ENCODE peak calls at places on chromosomes 11 and 22, in seven cellular contexts. S is T1000; C is activated T-cell treated with anti-CD3 and anti-CD28 coated beads for 48 hours; E is aorta; G is HCT116; O is NCI-H1092 treated with DMSO at 0.1 percent for 48 hours; R is effector CD4-positive, alpha-beta T cell. B is an unnamed sample.

GRCh38 chr11:64619811-64620285 is 28.8 kb downstream of the SLC22A12 start:
- DNase-seq in E (no peak), O (peak), R (no peak), C (no peak), S (no peak), G (peak), B (no peak)

GRCh38 chr22:22691716-22692701 is 47.6 kb downstream of the GGTLC2 start:
- DNase-seq in G (no peak), O (no peak), S (no peak), R (no peak), E (no peak), C (no peak), B (no peak)

GRCh38 chr11:68040957-68041591 is 2.2 kb downstream of the TCIRG1 start:
- DNase-seq in O (no peak), S (no peak), G (no peak), E (no peak), C (no peak), R (no peak), B (no peak)

GRCh38 chr11:19013181-19013857 is 47.2 kb downstream of the MRGPRX2 start:
- DNase-seq in G (no peak), O (no peak), R (no peak), E (no peak), S (no peak), C (no peak), B (no peak)

GRCh38 chr11:46489668-46490560 is 98.3 kb upstream of the CHRM4 start:
- DNase-seq in S (no peak), C (peak), O (peak), E (no peak), R (no peak), G (peak), B (peak)

GRCh38 chr11:99505319-99505718 is 484.6 kb downstream of the CNTN5 start:
- DNase-seq in C (no peak), G (no peak), O (no peak), R (no peak), S (no peak), E (no peak), B (no peak)

GRCh38 chr11:75140269-75141138 is 10.4 kb upstream of the SLCO2B1 start:
- DNase-seq in G (peak), E (peak), R (peak), O (peak), S (no peak), C (peak), B (no peak)

GRCh38 chr11:64003807-64004589 is 17.8 kb downstream of the OTUB1 start:
- DNase-seq in R (no peak), O (no peak), S (peak), G (no peak), E (no peak), C (no peak), B (no peak)

GRCh38 chr11:69221086-69221485 is 65.4 kb downstream of the SMIM38 start:
- DNase-seq in E (no peak), O (no peak), G (no peak), C (no peak), R (no peak), S (no peak), B (no peak)

GRCh38 chr11:61162092-61162935 is 1.1 kb upstream of the VPS37C start:
- DNase-seq in C (peak), G (peak), O (no peak), R (no peak), S (no peak), E (no peak), B (peak)

GRCh38 chr11:880447-880846 is 30.2 kb downstream of the CHID1 start:
- DNase-seq in S (no peak), O (no peak), C (no peak), R (no peak), G (no peak), E (no peak), B (no peak)

GRCh38 chr11:113818426-113818825 is 38.8 kb downstream of the CLDN25 start:
- DNase-seq in E (no peak), C (no peak), R (no peak), G (no peak), O (no peak), S (no peak), B (no peak)

GRCh38 chr11:63020671-63021255 is 5.1 kb upstream of the SLC22A8 start:
- DNase-seq in O (no peak), C (peak), G (peak), E (no peak), R (no peak), S (no peak), B (no peak)

GRCh38 chr22:46108564-46109473 is 41.5 kb upstream of the PPARA start:
- DNase-seq in G (no peak), R (no peak), E (no peak), C (no peak), O (no peak), S (no peak), B (peak)

GRCh38 chr11:251550-251949 is 14.8 kb downstream of the PSMD13 start:
- DNase-seq in O (no peak), C (no peak), R (no peak), E (no peak), S (no peak), G (no peak), B (no peak)

GRCh38 chr11:123145220-123145619 is 49.8 kb downstream of the CLMP start:
- DNase-seq in E (no peak), G (peak), R (no peak), S (peak), O (no peak), C (no peak), B (peak)

GRCh38 chr11:62902932-62903331 is 18.2 kb downstream of the CHRM1 start:
- DNase-seq in E (no peak), S (no peak), G (no peak), O (no peak), C (no peak), R (no peak), B (no peak)

GRCh38 chr11:109071712-109072524 is 350.1 kb upstream of the C11orf87 start:
- DNase-seq in S (no peak), E (peak), R (no peak), G (no peak), O (no peak), C (no peak), B (no peak)

GRCh38 chr11:47412152-47412746 is 3.9 kb downstream of the SLC39A13 start:
- DNase-seq in C (peak), O (peak), G (peak), R (peak), S (no peak), E (peak), B (peak)

GRCh38 chr11:127492025-127492424 is 491.5 kb upstream of the KIRREL3 start:
- DNase-seq in G (no peak), S (no peak), O (no peak), C (no peak), E (no peak), R (no peak), B (no peak)

GRCh38 chr11:126480015-126480409 is 124.5 kb downstream of the ST3GAL4 start:
- DNase-seq in S (no peak), O (no peak), E (no peak), G (no peak), C (no peak), R (no peak), B (no peak)

GRCh38 chr22:47168900-47169800 is 406.7 kb downstream of the TBC1D22A start:
- DNase-seq in R (no peak), O (no peak), S (no peak), G (no peak), E (peak), C (no peak), B (no peak)

GRCh38 chr11:30917859-30918478 is 331.8 kb upstream of the MPPED2 start:
- DNase-seq in C (no peak), E (no peak), G (peak), S (no peak), O (peak), R (no peak), B (peak)

B was measured in SW 1271.